ENCODE peak calls at places on chromosome 19, in eight cellular contexts. N, T, E, L, F, U, M and B are unnamed samples.

GRCh38 chr19:850221-850978 is 1.7 kb upstream of the ELANE start:
- DNase-seq in N (peak; percentile 91), T (no peak), U (peak; percentile 84), E (peak; percentile 83), F (no peak), L (no peak), M (no peak), B (no peak)

GRCh38 chr19:5680083-5680436 is 256 bp downstream of the MICOS13 start:
- DNase-seq in N (no peak), T (no peak), L (no peak), F (no peak), E (no peak), U (no peak), M (no peak), B (no peak)

GRCh38 chr19:32421589-32422361 is 16.2 kb downstream of the DPY19L3 start:
- DNase-seq in U (no peak), N (no peak), M (no peak), E (no peak), T (no peak), F (no peak), L (no peak), B (no peak)

GRCh38 chr19:38255759-38256052 is 468 bp downstream of the PPP1R14A start:
- DNase-seq in T (no peak), M (no peak), E (no peak), F (no peak), N (no peak), U (no peak), L (no peak), B (no peak)

GRCh38 chr19:460877-461609 is at the start of gene SHC2:
- DNase-seq in E (peak; percentile 45), N (no peak), M (no peak), L (no peak), T (no peak), U (no peak), F (no peak), B (no peak)

GRCh38 chr19:782195-783043 is 14.8 kb upstream of the PTBP1 start:
- DNase-seq in M (no peak), T (no peak), U (peak; percentile 75), N (no peak), E (peak; percentile 53), L (no peak), F (no peak), B (no peak)

GRCh38 chr19:246551-246950 is 44.7 kb downstream of the PLPP2 start:
- DNase-seq in F (peak; percentile 6), U (no peak), N (no peak), T (peak; percentile 10), L (no peak), M (no peak), E (no peak), B (no peak)

GRCh38 chr19:13001502-13002388 is 6.5 kb downstream of the NFIX start:
- DNase-seq in U (no peak), N (no peak), E (peak; percentile 71), M (no peak), F (no peak), L (peak; percentile 73), T (no peak), B (no peak)

GRCh38 chr19:44740351-44740824 is 8.1 kb upstream of the BCL3 start:
- DNase-seq in E (no peak), M (no peak), T (no peak), L (no peak), U (no peak), N (no peak), F (no peak), B (no peak)